ENCODE peak calls at places on chromosomes 16 and 17, in ten cellular contexts. V, A, P, G, Q, I, D, N, B and T are unnamed samples.

GRCh38 chr16:27743963-27744362 is 194.0 kb downstream of the KATNIP start:
- DNase-seq in Q (no peak), I (no peak), N (no peak), V (no peak), G (no peak), P (no peak), A (no peak), D (no peak), B (no peak), T (no peak)

GRCh38 chr17:72931163-72931562 is 161.3 kb downstream of the SLC39A11 start:
- DNase-seq in A (no peak), N (no peak), G (peak; percentile 17), V (no peak), D (no peak), B (no peak), P (no peak), Q (no peak), I (no peak), T (no peak)

GRCh38 chr16:11560701-11561439 is 25.8 kb downstream of the LITAF start:
- DNase-seq in B (no peak), V (no peak), N (no peak), P (no peak), Q (no peak), A (peak; percentile 26), G (peak; percentile 90), I (no peak), D (peak; percentile 54), T (peak; percentile 53)

GRCh38 chr16:11296706-11297491 is 15.8 kb upstream of the PRM1 start:
- DNase-seq in Q (no peak), A (no peak), B (peak; percentile 58), V (no peak), P (peak; percentile 75), N (no peak), D (no peak), G (no peak), I (no peak), T (no peak)

GRCh38 chr17:77735051-77735340 is 223.5 kb upstream of the TNRC6C start:
- DNase-seq in V (no peak), P (no peak), A (no peak), Q (no peak), N (no peak), G (no peak), I (no peak), B (no peak), D (no peak), T (no peak)

GRCh38 chr16:86573215-86573614 is 5.1 kb upstream of the FOXL1 start:
- DNase-seq in G (no peak), I (no peak), A (no peak), D (no peak), Q (no peak), V (no peak), N (no peak), B (no peak), P (no peak), T (no peak)

GRCh38 chr17:82244413-82245140 is 15.7 kb downstream of the SLC16A3 start:
- DNase-seq in N (no peak), Q (no peak), I (peak; percentile 40), A (peak; percentile 34), P (peak; percentile 69), D (no peak), G (no peak), B (no peak), V (no peak), T (no peak)

GRCh38 chr16:2769100-2769529 is 8.0 kb downstream of the ELOB start:
- DNase-seq in P (no peak), A (no peak), D (no peak), V (no peak), N (no peak), B (no peak), G (no peak), I (no peak), Q (no peak), T (no peak)

GRCh38 chr17:75566456-75567233 is 21.0 kb upstream of the MYO15B start:
- DNase-seq in N (no peak), I (no peak), B (no peak), Q (no peak), V (no peak), A (no peak), P (no peak), D (no peak), G (no peak), T (no peak)

GRCh38 chr16:57341441-57342303 is 16.9 kb upstream of the CCL22 start:
- DNase-seq in D (peak; percentile 81), N (no peak), G (no peak), V (no peak), B (peak; percentile 77), P (no peak), Q (peak; percentile 82), I (no peak), A (peak; percentile 73), T (no peak)

GRCh38 chr16:66274335-66275110 is 92.0 kb upstream of the CDH5 start:
- DNase-seq in V (no peak), I (no peak), B (no peak), G (peak; percentile 23), N (no peak), D (no peak), A (no peak), Q (no peak), P (peak; percentile 34), T (no peak)

GRCh38 chr16:12133738-12134137 is 157.2 kb downstream of the SNX29 start:
- DNase-seq in I (no peak), Q (no peak), V (no peak), B (no peak), A (no peak), P (no peak), D (no peak), N (no peak), G (no peak), T (no peak)

GRCh38 chr17:2416010-2416734 is 15.3 kb upstream of the MNT start:
- DNase-seq in D (peak; percentile 63), P (peak; percentile 96), V (no peak), B (peak; percentile 95), I (peak; percentile 90), Q (peak; percentile 88), A (peak; percentile 94), G (peak; percentile 81), N (peak; percentile 79), T (peak; percentile 73)

GRCh38 chr16:66919569-66920472 is 1.1 kb upstream of the CDH16 start:
- DNase-seq in Q (no peak), P (no peak), I (peak; percentile 54), A (no peak), G (no peak), N (no peak), B (no peak), V (no peak), D (no peak), T (no peak)

GRCh38 chr17:28985950-28986713 is 19.7 kb downstream of the SEZ6 start:
- DNase-seq in D (no peak), Q (no peak), N (no peak), V (no peak), P (no peak), I (no peak), A (no peak), B (no peak), G (no peak), T (no peak)

GRCh38 chr16:19518423-19518822 is 3.5 kb downstream of the GDE1 start:
- DNase-seq in A (no peak), B (no peak), P (no peak), V (no peak), Q (no peak), I (no peak), D (no peak), G (no peak), N (no peak), T (no peak)
- H3K4me3 ChIP-seq in A (no peak overlapping the region), B (no peak overlapping the region), P (no peak overlapping the region), V (no peak overlapping the region), Q (no peak overlapping the region), I (no peak overlapping the region), D (no peak overlapping the region), G (no peak overlapping the region), N (no peak overlapping the region), T (no peak overlapping the region)

GRCh38 chr17:48457080-48457836 is 27.2 kb upstream of the SKAP1 start:
- DNase-seq in I (peak; percentile 56), A (peak; percentile 61), G (peak; percentile 81), D (no peak), V (no peak), N (peak; percentile 29), Q (peak; percentile 61), P (peak; percentile 76), B (peak; percentile 63), T (peak; percentile 53)
- H3K27me3 ChIP-seq in I (peaks cover 2% of the 10 kb centered on the region), A (peaks cover 12% of the 10 kb centered on the region), G (no peaks in the 10 kb centered on the region), D (peaks cover 14% of the 10 kb centered on the region), V (peaks cover 87% of the 10 kb centered on the region), N (no peaks in the 10 kb centered on the region), Q (peaks cover 3% of the 10 kb centered on the region), P (no peaks in the 10 kb centered on the region), B (no peaks in the 10 kb centered on the region), T (no peaks in the 10 kb centered on the region)

GRCh38 chr16:75042423-75043174 is 43.8 kb downstream of the ZNRF1 start:
- DNase-seq in I (no peak), P (no peak), N (no peak), G (no peak), B (no peak), D (no peak), A (no peak), Q (no peak), V (no peak), T (no peak)

GRCh38 chr16:75048051-75048450 is 49.2 kb downstream of the ZNRF1 start:
- DNase-seq in G (no peak), I (no peak), A (no peak), B (no peak), P (no peak), N (no peak), D (no peak), V (no peak), Q (no peak), T (no peak)

GRCh38 chr16:75045424-75045823 is 46.6 kb downstream of the ZNRF1 start:
- DNase-seq in D (no peak), V (no peak), I (no peak), N (no peak), A (no peak), B (no peak), Q (no peak), G (no peak), P (no peak), T (no peak)

GRCh38 chr16:75043175-75043937 is 44.5 kb downstream of the ZNRF1 start:
- DNase-seq in P (no peak), Q (no peak), V (no peak), A (no peak), B (no peak), I (no peak), G (no peak), D (no peak), N (no peak), T (no peak)

DNA sequence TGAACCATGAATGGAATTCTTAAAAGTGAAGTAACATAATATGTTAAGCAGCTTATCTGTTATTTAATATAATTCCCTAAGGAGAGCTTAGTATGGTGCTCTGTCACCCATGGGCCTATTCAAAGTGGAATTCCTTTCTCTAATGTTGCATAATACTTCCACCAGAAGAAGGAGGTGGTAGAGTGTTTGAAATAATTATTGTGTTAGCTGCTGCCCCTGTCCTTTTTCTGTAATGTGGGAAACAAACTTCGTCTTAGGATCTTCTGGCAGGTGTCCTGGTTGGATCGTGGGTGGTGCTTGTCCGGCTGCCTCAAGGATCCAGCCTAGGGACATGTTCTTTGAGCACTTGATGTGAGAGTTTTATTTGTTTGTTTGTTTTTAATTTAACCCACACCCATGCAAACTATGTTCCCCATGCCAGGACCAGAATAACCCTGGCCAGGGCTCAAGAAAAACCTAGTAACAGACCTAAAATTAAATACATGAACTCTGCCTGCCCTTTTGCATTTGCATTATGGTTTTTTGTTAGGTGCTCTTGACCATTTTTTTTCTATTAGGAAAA is 46.1 kb downstream of the ZNRF1 start:
- DNase-seq in Q (peak; percentile 64), A (no peak), B (no peak), P (peak; percentile 77), V (no peak), I (peak; percentile 25), N (no peak), D (peak; percentile 70), G (no peak), T (no peak)
- H3K4me3 ChIP-seq in Q (no peak overlapping the region), A (no peak overlapping the region), B (no peak overlapping the region), P (no peak overlapping the region), V (no peak overlapping the region), I (peak overlapping the region; percentile 18), N (no peak overlapping the region), D (no peak overlapping the region), G (no peak overlapping the region), T (no peak overlapping the region)

GRCh38 chr16:77789085-77789611 is 784 bp downstream of the VAT1L start:
- DNase-seq in Q (no peak), V (no peak), D (no peak), A (no peak), P (no peak), B (no peak), I (no peak), G (no peak), N (no peak), T (no peak)
- H3K27me3 ChIP-seq in Q (peaks cover 6% of the 10 kb centered on the region), V (peaks cover 79% of the 10 kb centered on the region), D (peaks cover 5% of the 10 kb centered on the region), A (peaks cover 63% of the 10 kb centered on the region), P (peaks cover 13% of the 10 kb centered on the region), B (peaks cover 27% of the 10 kb centered on the region), I (peaks cover under 1% of the 10 kb centered on the region), G (peaks cover 16% of the 10 kb centered on the region), N (no peaks in the 10 kb centered on the region), T (peaks cover 27% of the 10 kb centered on the region)